ENCODE peak calls at places on chromosome 12, in five cellular contexts. W, R, T, Y and N are unnamed samples.

GRCh38 chr12:116420476-116420875 is 138.7 kb upstream of the MAP1LC3B2 start:
- DNase-seq in W (no peak), R (no peak), T (no peak), Y (no peak), N (no peak)

GRCh38 chr12:104576980-104577925 is 120.5 kb downstream of the CHST11 start:
- DNase-seq in W (no peak), R (no peak), T (no peak), Y (no peak), N (no peak)

GRCh38 chr12:79634957-79635471 is 55.8 kb downstream of the PAWR start:
- DNase-seq in W (no peak), R (no peak), T (no peak), Y (no peak), N (no peak)

GRCh38 chr12:56188786-56189335 is 422 bp downstream of the SMARCC2 start:
- DNase-seq in W (no peak), R (no peak), T (peak), Y (no peak), N (no peak)

GRCh38 chr12:113786107-113786506 is 180.0 kb downstream of the RBM19 start:
- DNase-seq in W (no peak), R (no peak), T (no peak), Y (no peak), N (no peak)

GRCh38 chr12:117853600-117853999 is 115.2 kb downstream of the KSR2 start:
- DNase-seq in W (no peak), R (no peak), T (no peak), Y (no peak), N (no peak)

GRCh38 chr12:109550310-109550680 is 23.0 kb downstream of the MMAB start:
- DNase-seq in W (no peak), R (no peak), T (no peak), Y (no peak), N (no peak)

GRCh38 chr12:56040151-56040550 is 1.6 kb upstream of the RPS26 start:
- DNase-seq in W (no peak), R (no peak), T (no peak), Y (no peak), N (no peak)

GRCh38 chr12:84911331-84912190 is 1.0 kb downstream of the SLC6A15 start:
- DNase-seq in W (peak), R (peak), T (peak), Y (no peak), N (peak)

GRCh38 chr12:93838180-93838579 is 161.0 kb downstream of the CRADD start:
- DNase-seq in W (no peak), R (no peak), T (no peak), Y (no peak), N (no peak)